ENCODE peak calls at places on chromosome 19, in ten cellular contexts. W is amniotic stem cell; X is CD4-positive, alpha-beta memory T cell; Y is astrocyte of the spinal cord; T is stimulated activated CD8-positive, alpha-beta memory T cell treated with anti-CD3 and anti-CD28 coated beads, Interleukin-15, amount 100 ng/mL, for 48 hours; U is T-helper 1 cell; L is head of caudate nucleus; A is A549; R is effector CD8-positive, alpha-beta T cell; F is T follicular helper cell. K is an unnamed sample.

GRCh38 chr19:30253581-30253996 is 118.6 kb upstream of the ZNF536 start:
- DNase-seq in L (peak; percentile 56), Y (no peak), U (no peak), T (no peak), X (no peak), R (no peak), A (no peak), F (no peak), W (no peak), K (no peak)

GRCh38 chr19:2729943-2730818 is 9.0 kb upstream of the DIRAS1 start:
- DNase-seq in L (no peak), F (no peak), U (no peak), Y (no peak), X (no peak), T (no peak), W (no peak), A (no peak), R (no peak), K (no peak)

GRCh38 chr19:7533281-7533819 is 2.2 kb upstream of the PNPLA6 start:
- DNase-seq in X (no peak), A (no peak), F (no peak), Y (peak; percentile 37), R (no peak), U (no peak), L (peak; percentile 78), W (no peak), T (no peak), K (peak; percentile 61)

GRCh38 chr19:46309056-46309455 is 12.2 kb downstream of the HIF3A start:
- DNase-seq in A (no peak), F (no peak), X (no peak), R (no peak), T (no peak), U (no peak), L (no peak), W (no peak), Y (no peak), K (no peak)

GRCh38 chr19:16326401-16327130 is 1.9 kb downstream of the KLF2 start:
- DNase-seq in U (no peak), W (no peak), L (no peak), A (no peak), F (peak; percentile 34), Y (no peak), X (peak; percentile 70), T (no peak), R (peak; percentile 39), K (no peak)

GRCh38 chr19:38234615-38235014 is 10.6 kb upstream of the DPF1 start:
- DNase-seq in A (no peak), L (no peak), Y (no peak), U (no peak), F (no peak), X (no peak), T (no peak), W (no peak), R (no peak), K (no peak)

GRCh38 chr19:12773571-12773970 is 1.8 kb downstream of the HOOK2 start:
- DNase-seq in X (no peak), T (no peak), F (no peak), W (no peak), Y (no peak), U (no peak), R (no peak), A (no peak), L (no peak), K (no peak)

GRCh38 chr19:54481326-54481930 is 8.3 kb upstream of the CDC42EP5 start:
- DNase-seq in X (no peak), L (peak; percentile 72), W (peak; percentile 42), F (no peak), R (no peak), Y (no peak), A (no peak), U (no peak), T (no peak), K (peak; percentile 18)

GRCh38 chr19:32750441-32751055 is 31.0 kb downstream of the TDRD12 start:
- DNase-seq in T (no peak), L (no peak), U (no peak), R (no peak), X (no peak), F (no peak), Y (no peak), W (no peak), A (no peak), K (no peak)

GRCh38 chr19:30689474-30689873 is 317.3 kb downstream of the ZNF536 start:
- DNase-seq in A (no peak), R (no peak), T (no peak), Y (no peak), U (no peak), F (no peak), L (no peak), W (no peak), X (no peak), K (no peak)

GRCh38 chr19:53849237-53849676 is 18.4 kb upstream of the MYADM start:
- DNase-seq in L (no peak), X (no peak), Y (peak; percentile 36), A (no peak), W (no peak), U (no peak), F (no peak), T (no peak), R (no peak), K (no peak)

GRCh38 chr19:409515-410242 is 732 bp upstream of the C2CD4C start:
- DNase-seq in L (no peak), W (no peak), U (no peak), Y (no peak), A (peak; percentile 28), X (no peak), R (no peak), F (no peak), T (no peak), K (peak; percentile 10)

GRCh38 chr19:37519890-37520289 is 13.2 kb downstream of the ZNF793 start:
- DNase-seq in L (no peak), F (no peak), A (no peak), T (no peak), W (no peak), U (no peak), R (no peak), X (no peak), Y (peak; percentile 10), K (no peak)

GRCh38 chr19:50983625-50984292 is at the start of gene KLK7:
- DNase-seq in X (no peak), L (no peak), R (no peak), Y (no peak), U (no peak), F (no peak), W (no peak), A (no peak), T (no peak), K (peak; percentile 19)

GRCh38 chr19:29687244-29687896 is 22.1 kb downstream of the PLEKHF1 start:
- DNase-seq in Y (peak; percentile 95), F (no peak), U (no peak), W (peak; percentile 96), X (no peak), R (no peak), T (peak; percentile 45), L (no peak), A (no peak), K (no peak)

GRCh38 chr19:1446713-1447564 is 3.0 kb upstream of the APC2 start:
- DNase-seq in U (no peak), W (no peak), X (no peak), T (no peak), F (no peak), Y (no peak), A (no peak), L (no peak), R (no peak), K (no peak)

GRCh38 chr19:40502081-40502480 is 35.3 kb downstream of the SPTBN4 start:
- DNase-seq in F (no peak), R (no peak), X (no peak), A (no peak), T (no peak), U (no peak), Y (no peak), W (no peak), L (no peak), K (peak; percentile 35)

GRCh38 chr19:10193666-10194499 is 870 bp downstream of the DNMT1 start:
- DNase-seq in F (no peak), L (no peak), X (no peak), A (peak; percentile 49), T (no peak), Y (peak; percentile 41), R (peak; percentile 21), U (peak; percentile 11), W (no peak), K (no peak)

GRCh38 chr19:7159105-7159933 is 89.8 kb downstream of the ZNF557 start:
- DNase-seq in L (no peak), X (no peak), U (no peak), F (no peak), W (no peak), R (no peak), Y (peak; percentile 35), A (no peak), T (no peak), K (no peak)

GRCh38 chr19:47156861-47157454 is 26.3 kb downstream of the SAE1 start:
- DNase-seq in A (no peak), R (no peak), U (no peak), T (no peak), L (no peak), X (no peak), Y (peak; percentile 69), F (no peak), W (no peak), K (no peak)

GRCh38 chr19:5927439-5927821 is 13.4 kb downstream of the CAPS start:
- DNase-seq in A (no peak), W (no peak), R (no peak), Y (no peak), X (no peak), L (no peak), U (no peak), F (no peak), T (no peak), K (no peak)

GRCh38 chr19:4088975-4089374 is 22.3 kb upstream of the ZBTB7A start:
- DNase-seq in F (no peak), A (no peak), U (peak; percentile 53), X (peak; percentile 85), R (no peak), W (no peak), Y (no peak), T (peak; percentile 18), L (no peak), K (no peak)

GRCh38 chr19:10603084-10603872 is 16.2 kb upstream of the AP1M2 start:
- DNase-seq in L (no peak), R (peak; percentile 82), Y (no peak), A (no peak), T (peak; percentile 64), X (peak; percentile 93), F (peak; percentile 74), W (no peak), U (peak; percentile 75), K (no peak)